ENCODE peak calls at places on chromosomes 7 and 10, in ten cellular contexts. O is RWPE1; N is cerebellar cortex; Z is omental fat pad; M is CD4-positive, alpha-beta memory T cell; G is GM23248; Q is HFF-Myc; W is GM10248; Y is posterior cingulate gyrus; B is BJ. J is an unnamed sample.

GRCh38 chr7:104482362-104483042 is 154.1 kb downstream of the LHFPL3 start:
- DNase-seq in Q (no peak), Z (no peak), G (no peak), Y (peak), O (no peak), M (no peak), N (peak), W (no peak), B (no peak), J (no peak)

GRCh38 chr7:128398016-128398840 is 11.6 kb downstream of the IMPDH1 start:
- DNase-seq in Q (no peak), Y (peak), B (no peak), G (peak), W (peak), M (no peak), Z (peak), O (no peak), N (peak), J (no peak)

GRCh38 chr10:45152726-45153125 is 152.0 kb downstream of the ZNF22 start:
- DNase-seq in B (no peak), W (no peak), Q (no peak), Z (no peak), M (no peak), Y (no peak), O (no peak), N (no peak), G (no peak), J (no peak)

GRCh38 chr10:58457761-58458616 is 54.7 kb upstream of the BICC1 start:
- DNase-seq in M (no peak), W (no peak), B (peak), Z (no peak), Y (no peak), N (no peak), Q (peak), O (no peak), G (peak), J (peak)

GRCh38 chr10:127612-128432 is 7.4 kb upstream of the ZMYND11 start:
- DNase-seq in W (peak), Y (no peak), M (peak), O (no peak), N (no peak), G (no peak), Q (no peak), Z (no peak), B (no peak), J (no peak)

GRCh38 chr10:86512137-86512536 is 9.5 kb downstream of the WAPL start:
- DNase-seq in G (no peak), M (no peak), Z (no peak), Y (no peak), B (no peak), N (peak), W (no peak), O (no peak), Q (no peak), J (no peak)

GRCh38 chr7:48458701-48459509 is 287.6 kb downstream of the ABCA13 start:
- DNase-seq in G (no peak), O (peak), Z (no peak), Y (no peak), B (no peak), W (no peak), N (no peak), M (no peak), Q (no peak), J (no peak)

GRCh38 chr7:120272261-120272895 is 597 bp upstream of the KCND2 start:
- DNase-seq in N (peak), Q (peak), B (no peak), O (peak), W (peak), G (peak), Z (no peak), Y (no peak), M (no peak), J (peak)

GRCh38 chr10:129972145-129972965 is 8.3 kb upstream of the EBF3 start:
- DNase-seq in O (no peak), Z (no peak), G (peak), Y (no peak), N (no peak), B (no peak), M (no peak), Q (no peak), W (no peak), J (no peak)

J was measured in AG09319.